ENCODE peak calls at places on chromosomes 7 and 10, in five cellular contexts. H, X, L, J and S are unnamed samples.

GRCh38 chr10:95693331-95693667 is 428 bp downstream of the TCTN3 start:
- DNase-seq in H (peak), X (no peak), L (no peak), J (peak), S (no peak)

GRCh38 chr7:139720705-139721231 is 57.0 kb downstream of the HIPK2 start:
- DNase-seq in H (no peak), X (peak), L (no peak), J (no peak), S (no peak)

GRCh38 chr7:26850193-26850651 is 14.2 kb downstream of the SKAP2 start:
- DNase-seq in H (no peak), X (peak), L (no peak), J (no peak), S (no peak)

GRCh38 chr7:157233677-157234076 is 95.0 kb downstream of the UBE3C start:
- DNase-seq in H (peak), X (no peak), L (no peak), J (no peak), S (no peak)

GRCh38 chr7:95001258-95001657 is 93.9 kb downstream of the PPP1R9A start:
- DNase-seq in H (no peak), X (no peak), L (no peak), J (no peak), S (no peak)

GRCh38 chr7:130156140-130156539 is 49.1 kb downstream of the TMEM209 start:
- DNase-seq in H (no peak), X (no peak), L (no peak), J (no peak), S (no peak)

GRCh38 chr7:1900847-1901246 is 230.8 kb downstream of the ELFN1 start:
- DNase-seq in H (no peak), X (no peak), L (peak), J (no peak), S (no peak)

GRCh38 chr7:158067219-158067930 is 520.2 kb downstream of the PTPRN2 start:
- DNase-seq in H (no peak), X (no peak), L (no peak), J (no peak), S (peak)

GRCh38 chr7:73839743-73840714 is 2.3 kb downstream of the METTL27 start:
- DNase-seq in H (no peak), X (no peak), L (no peak), J (no peak), S (no peak)

GRCh38 chr10:1517684-1518083 is 219.6 kb downstream of the ADARB2 start:
- DNase-seq in H (no peak), X (no peak), L (no peak), J (no peak), S (no peak)

GRCh38 chr7:143255564-143255963 is 7.7 kb upstream of the GSTK1 start:
- DNase-seq in H (peak), X (peak), L (no peak), J (no peak), S (no peak)

GRCh38 chr10:80273523-80274170 is 15.8 kb downstream of the MAT1A start:
- DNase-seq in H (no peak), X (no peak), L (no peak), J (peak), S (no peak)

GRCh38 chr10:113522460-113522859 is 30.4 kb upstream of the HABP2 start:
- DNase-seq in H (no peak), X (no peak), L (no peak), J (no peak), S (no peak)

GRCh38 chr10:125154529-125154928 is 5.8 kb downstream of the CTBP2 start:
- DNase-seq in H (no peak), X (no peak), L (no peak), J (no peak), S (no peak)

GRCh38 chr10:125153693-125154490 is 6.5 kb downstream of the CTBP2 start:
- DNase-seq in H (peak), X (peak), L (no peak), J (peak), S (no peak)

GRCh38 chr10:125151170-125151823 is 9.1 kb downstream of the CTBP2 start:
- DNase-seq in H (no peak), X (no peak), L (no peak), J (no peak), S (no peak)

GRCh38 chr10:125152646-125153368 is 7.6 kb downstream of the CTBP2 start:
- DNase-seq in H (peak), X (no peak), L (no peak), J (no peak), S (peak)

GRCh38 chr10:125151824-125152634 is 8.3 kb downstream of the CTBP2 start:
- DNase-seq in H (no peak), X (no peak), L (no peak), J (peak), S (peak)
- H3K4me3 ChIP-seq in H (no peak), X (no peak), L (no peak), J (peak), S (peak)

GRCh38 chr7:18740579-18740988 is 245.0 kb downstream of the HDAC9 start:
- DNase-seq in H (no peak), X (no peak), L (no peak), J (no peak), S (no peak)
- H3K4me3 ChIP-seq in H (no peak), X (no peak), L (no peak), J (no peak), S (no peak)

GRCh38 chr7:81692146-81692905 is 77.5 kb downstream of the HGF start:
- DNase-seq in H (peak), X (peak), L (no peak), J (no peak), S (no peak)

GRCh38 chr7:81688622-81689411 is 81.0 kb downstream of the HGF start:
- DNase-seq in H (no peak), X (no peak), L (no peak), J (no peak), S (no peak)

GRCh38 chr7:81690688-81691087 is 79.2 kb downstream of the HGF start:
- DNase-seq in H (no peak), X (peak), L (no peak), J (no peak), S (no peak)

GRCh38 chr7:81691199-81691821 is 78.5 kb downstream of the HGF start:
- DNase-seq in H (peak), X (peak), L (no peak), J (no peak), S (no peak)

GRCh38 chr7:81690251-81690650 is 79.6 kb downstream of the HGF start:
- DNase-seq in H (peak), X (peak), L (no peak), J (no peak), S (no peak)
- H3K4me3 ChIP-seq in H (no peak), X (no peak), L (no peak), J (no peak), S (no peak)

GRCh38 chr10:46541017-46541661 is 15.3 kb downstream of the GPRIN2 start:
- DNase-seq in H (peak), X (no peak), L (peak), J (peak), S (peak)
- H3K4me3 ChIP-seq in H (peak), X (peak), L (no peak), J (peak), S (peak)

GRCh38 chr10:72692057-72692891 is at the start of gene MCU:
- DNase-seq in H (peak), X (peak), L (peak), J (peak), S (peak)
- H3K4me3 ChIP-seq in H (peak), X (peak), L (peak), J (peak), S (peak)

GRCh38 chr7:20412023-20412422 is 81.3 kb downstream of the ITGB8 start:
- DNase-seq in H (no peak), X (no peak), L (no peak), J (no peak), S (no peak)
- H3K4me3 ChIP-seq in H (no peak), X (no peak), L (no peak), J (no peak), S (no peak)

DNA sequence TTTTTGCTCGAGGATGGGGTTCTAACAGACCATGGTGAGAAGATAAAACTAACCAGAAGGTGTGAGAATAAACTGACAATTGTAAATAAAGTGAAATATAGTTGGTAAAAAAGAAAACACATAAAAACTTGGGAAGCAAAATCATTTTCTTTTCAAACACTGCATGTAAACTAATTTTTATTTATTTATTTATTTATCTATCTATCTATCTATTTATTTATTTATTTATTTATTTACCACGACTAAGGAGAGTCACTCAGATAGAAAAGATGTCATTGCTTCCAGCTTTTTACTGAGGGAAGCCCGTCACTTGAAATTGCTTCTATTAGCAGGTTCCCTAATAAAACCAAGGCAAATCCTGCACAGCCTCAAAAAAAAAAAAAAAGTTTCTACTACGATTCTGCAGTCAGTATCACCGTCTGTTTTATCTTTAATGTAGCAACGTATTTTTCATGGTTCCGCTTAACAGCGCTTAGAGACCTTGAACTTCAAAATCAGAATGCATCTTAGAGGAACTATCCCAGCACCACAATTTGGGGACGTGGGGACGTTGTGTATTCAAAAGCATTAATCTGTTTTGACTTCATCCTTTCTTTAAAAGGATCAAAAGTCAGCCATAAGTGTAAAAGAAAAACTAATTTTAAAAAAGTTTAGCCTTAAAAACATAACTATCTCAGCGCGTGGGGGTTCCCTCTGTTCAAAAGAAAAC is 33.2 kb upstream of the EBLN1 start:
- DNase-seq in H (peak), X (peak), L (no peak), J (no peak), S (no peak)
- H3K4me3 ChIP-seq in H (peak), X (peak), L (peak), J (peak), S (peak)

GRCh38 chr7:81883801-81884393 is 114.0 kb upstream of the HGF start:
- DNase-seq in H (no peak), X (no peak), L (peak), J (no peak), S (no peak)
- H3K4me3 ChIP-seq in H (no peak), X (no peak), L (no peak), J (no peak), S (no peak)